ENCODE peak calls at places on chromosomes 12 and 14, in ten cellular contexts. N, M, D, G, U, I, J, X, V and Q are unnamed samples.

GRCh38 chr12:67472551-67472950 is 176.0 kb upstream of the DYRK2 start:
- DNase-seq in M (no peak), I (no peak), V (no peak), J (no peak), X (no peak), D (no peak), G (no peak), U (no peak), N (no peak), Q (no peak)

GRCh38 chr12:115000038-115000437 is 316.1 kb upstream of the TBX3 start:
- DNase-seq in G (no peak), N (no peak), J (no peak), X (no peak), I (peak), V (no peak), D (no peak), U (peak), M (no peak), Q (no peak)

GRCh38 chr14:50740858-50741257 is 72.8 kb upstream of the SAV1 start:
- DNase-seq in D (no peak), U (peak), M (no peak), V (no peak), I (no peak), X (no peak), N (no peak), J (no peak), G (no peak), Q (no peak)

GRCh38 chr14:64232095-64232830 is 61.9 kb downstream of the ESR2 start:
- DNase-seq in U (peak), D (no peak), V (peak), J (no peak), M (no peak), N (no peak), X (no peak), G (no peak), I (no peak), Q (peak)

GRCh38 chr14:32201816-32202467 is at the start of gene RNU6-7:
- DNase-seq in X (peak), V (no peak), G (peak), U (peak), M (no peak), D (no peak), N (no peak), I (peak), J (no peak), Q (peak)

GRCh38 chr12:83016226-83016835 is 329.6 kb downstream of the TMTC2 start:
- DNase-seq in J (peak), U (peak), N (no peak), X (no peak), D (no peak), V (peak), I (peak), M (no peak), G (no peak), Q (no peak)

GRCh38 chr14:60622920-60623263 is 26.4 kb downstream of the SIX1 start:
- DNase-seq in I (no peak), J (no peak), U (peak), N (no peak), M (no peak), V (peak), X (no peak), D (no peak), G (no peak), Q (no peak)

GRCh38 chr12:68418137-68418460 is 85.9 kb upstream of the MDM1 start:
- DNase-seq in X (no peak), G (no peak), N (no peak), D (no peak), J (no peak), V (no peak), U (no peak), M (no peak), I (no peak), Q (no peak)

GRCh38 chr14:61256826-61257468 is 24.2 kb downstream of the TMEM30B start:
- DNase-seq in X (peak), M (no peak), N (no peak), J (no peak), D (no peak), G (no peak), I (no peak), V (no peak), U (no peak), Q (no peak)

DNA sequence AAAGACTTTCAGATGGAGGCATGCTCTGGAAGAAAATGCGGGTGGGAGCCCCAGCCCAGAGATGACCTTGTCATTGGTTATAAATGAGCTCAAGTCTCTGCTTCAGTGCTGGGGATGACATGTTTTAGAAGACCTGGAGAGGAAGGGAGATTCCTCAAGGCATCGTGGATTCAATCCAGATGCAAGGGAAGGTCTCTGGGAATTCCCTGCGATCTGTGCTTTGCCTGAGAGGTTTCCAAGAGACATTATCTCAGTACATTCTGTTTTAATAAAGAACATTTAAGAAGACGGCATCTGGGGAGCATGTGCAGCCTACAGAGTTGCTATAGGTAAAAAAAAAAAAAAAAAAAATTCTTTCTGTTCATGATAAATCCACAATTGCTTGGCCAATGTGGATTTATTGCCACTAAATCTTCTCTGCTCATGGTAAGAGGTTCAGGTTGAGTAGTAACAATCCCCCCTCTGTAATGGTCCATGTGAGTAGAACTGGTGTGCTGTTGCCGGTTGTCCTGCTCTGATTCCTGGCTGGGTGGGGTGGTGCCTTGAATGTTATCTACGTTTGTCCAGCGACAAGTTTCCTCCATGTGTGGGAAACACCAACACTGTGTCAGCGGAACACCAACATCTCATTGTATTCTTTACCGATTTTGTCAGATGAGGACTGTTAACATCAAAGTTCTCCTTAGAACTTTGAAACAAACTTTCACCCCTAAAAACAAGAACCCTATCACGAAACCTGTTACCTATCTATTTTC is 230.0 kb downstream of the MSRB3 start:
- DNase-seq in D (no peak), M (no peak), I (no peak), V (no peak), N (no peak), X (no peak), J (no peak), G (no peak), U (no peak), Q (no peak)
- TF ChIP-seq CTCF in D (no peak), M (no peak), I (no peak), V (no peak), N (no peak), X (no peak), J (no peak), G (no peak), U (no peak), Q (no peak)

GRCh38 chr12:57111046-57111698 is at the start of gene STAT6:
- DNase-seq in X (peak), J (peak), U (peak), D (peak), G (peak), N (no peak), V (no peak), I (peak), M (peak), Q (peak)

GRCh38 chr12:57112492-57113294 is 1.5 kb upstream of the STAT6 start:
- DNase-seq in I (no peak), U (no peak), X (no peak), G (no peak), M (no peak), J (no peak), N (no peak), V (no peak), D (no peak), Q (no peak)

GRCh38 chr12:57107456-57107855 is 3.7 kb downstream of the STAT6 start:
- DNase-seq in N (no peak), J (no peak), U (peak), M (no peak), I (peak), D (no peak), V (no peak), X (no peak), G (no peak), Q (no peak)

GRCh38 chr12:57109207-57110160 is 1.7 kb downstream of the STAT6 start:
- DNase-seq in U (no peak), V (no peak), G (no peak), D (no peak), X (no peak), I (no peak), N (no peak), J (no peak), M (no peak), Q (no peak)

GRCh38 chr12:57110189-57111045 is 745 bp downstream of the STAT6 start:
- DNase-seq in X (peak), J (peak), M (peak), V (no peak), I (peak), U (peak), D (peak), G (peak), N (no peak), Q (peak)
- TF ChIP-seq CTCF in X (no peak), J (no peak), M (no peak), V (no peak), I (no peak), U (no peak), D (peak), G (no peak), N (peak), Q (no peak)

GRCh38 chr12:113473400-113473799 is 1.7 kb upstream of the LHX5 start:
- DNase-seq in M (no peak), X (no peak), J (no peak), G (no peak), N (no peak), U (no peak), D (no peak), V (no peak), I (no peak), Q (no peak)
- TF ChIP-seq CTCF in M (no peak), X (no peak), J (no peak), G (no peak), N (no peak), U (no peak), D (no peak), V (no peak), I (no peak), Q (no peak)

GRCh38 chr12:101570022-101570421 is 24.7 kb upstream of the MYBPC1 start:
- DNase-seq in X (no peak), N (no peak), D (no peak), U (peak), I (no peak), M (no peak), V (peak), G (no peak), J (no peak), Q (no peak)
- TF ChIP-seq CTCF in X (peak), N (peak), D (peak), U (no peak), I (peak), M (no peak), V (peak), G (peak), J (peak), Q (no peak)

DNA sequence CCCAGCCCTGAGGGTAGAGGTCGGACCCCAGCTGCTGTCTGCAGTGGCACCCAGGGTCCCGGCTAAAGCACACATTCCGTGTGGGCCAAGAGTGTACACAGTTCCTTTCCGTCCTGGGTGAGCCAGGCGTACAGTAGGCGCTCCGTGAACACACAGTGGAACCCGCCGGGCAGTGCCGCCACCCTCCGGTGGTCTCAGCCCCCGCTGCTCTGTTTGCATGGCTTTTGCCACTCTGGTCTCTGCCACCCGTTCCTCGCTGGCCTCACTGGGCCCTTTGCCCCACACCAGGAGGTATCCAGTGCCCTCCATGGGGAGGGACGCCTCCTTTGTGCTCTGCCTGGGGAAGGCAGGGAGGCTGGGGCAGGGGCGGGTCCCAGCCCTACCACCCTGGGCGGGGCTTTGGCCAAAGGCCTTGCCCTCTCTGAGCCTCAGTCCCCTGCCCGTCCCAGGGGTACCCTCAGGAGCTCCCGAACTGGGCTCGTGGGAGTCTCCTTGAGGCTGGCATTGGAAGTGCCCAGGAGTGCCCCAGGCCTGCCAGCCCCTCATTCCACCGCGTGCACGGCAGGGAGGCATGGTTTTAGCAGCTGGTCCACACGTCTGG is 13.0 kb downstream of the TRMT61A start:
- DNase-seq in G (peak), V (no peak), D (no peak), N (no peak), I (no peak), U (no peak), X (no peak), M (no peak), J (no peak), Q (no peak)
- TF ChIP-seq CTCF in G (peak), V (no peak), D (no peak), N (peak), I (no peak), U (no peak), X (no peak), M (no peak), J (no peak), Q (no peak)

DNA sequence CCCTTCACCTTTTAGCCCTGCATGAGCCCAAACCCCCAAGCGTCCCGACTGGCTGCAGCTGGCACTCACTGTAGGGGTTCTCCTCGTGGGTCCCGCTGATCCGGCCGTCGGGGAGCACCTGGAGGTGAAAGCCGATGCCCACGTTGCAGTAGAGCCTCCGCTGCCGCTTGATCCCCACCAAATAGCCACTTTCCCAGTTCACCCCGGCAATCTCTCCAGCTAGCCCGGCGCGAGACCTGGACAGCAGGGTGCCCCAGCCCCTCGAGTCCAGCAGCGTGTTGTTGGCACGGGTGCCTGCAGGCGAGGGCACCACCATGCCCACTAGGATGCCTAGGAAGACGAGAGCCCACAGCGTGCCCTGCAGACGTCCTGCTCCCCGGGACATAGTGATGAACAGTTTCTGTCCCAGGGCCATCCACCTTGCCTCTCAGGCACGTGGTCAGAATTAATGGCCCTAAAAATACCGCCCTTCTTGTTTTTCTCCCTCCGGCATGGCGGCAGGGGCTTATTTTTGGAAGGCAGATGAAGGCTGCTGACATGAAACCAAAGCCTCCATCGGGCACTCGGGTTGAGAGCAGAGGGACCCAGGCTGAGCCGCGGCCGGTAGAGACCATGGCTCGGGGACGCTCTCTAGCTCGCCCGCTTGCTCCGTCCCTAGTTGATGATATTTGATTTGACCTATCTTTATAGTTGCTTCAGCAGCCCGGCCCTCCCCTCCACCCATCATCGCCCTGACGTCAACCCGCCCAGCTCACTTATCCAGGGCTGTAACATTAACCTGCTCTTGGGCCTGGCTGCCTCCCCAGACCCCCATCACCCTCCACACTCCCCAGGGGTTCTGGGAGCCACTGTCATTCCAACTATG is at the start of gene FGF6:
- DNase-seq in N (peak), X (no peak), U (no peak), M (no peak), G (no peak), I (no peak), V (no peak), D (no peak), J (no peak), Q (no peak)
- TF ChIP-seq CTCF in N (no peak), X (no peak), U (no peak), M (no peak), G (no peak), I (no peak), V (no peak), D (no peak), J (no peak), Q (no peak)